ENCODE peak calls at places on chromosomes 16 and 17, in five cellular contexts. V is ovary, O is uterus, H is A549, R is IMR-90. Q is an unnamed sample.

GRCh38 chr17:35630530-35631148 is 43.5 kb downstream of the AP2B1 start:
- DNase-seq in V (no peak), O (no peak), H (no peak), R (peak; percentile 80), Q (no peak)

GRCh38 chr17:37458805-37459204 is 30.9 kb upstream of the DUSP14 start:
- DNase-seq in V (no peak), O (no peak), H (no peak), R (peak; percentile 84), Q (no peak)

GRCh38 chr17:343211-343610 is 9.4 kb downstream of the RPH3AL start:
- DNase-seq in V (no peak), O (no peak), H (no peak), R (no peak), Q (no peak)

GRCh38 chr17:78366109-78366848 is 6.4 kb upstream of the SOCS3 start:
- DNase-seq in V (peak; percentile 57), O (no peak), H (no peak), R (no peak), Q (no peak)

GRCh38 chr17:80456465-80457235 is 19.8 kb downstream of the NPTX1 start:
- DNase-seq in V (peak; percentile 61), O (peak; percentile 73), H (no peak), R (no peak), Q (peak; percentile 89)

GRCh38 chr17:80427366-80428282 is 12.7 kb downstream of the ENDOV start:
- DNase-seq in V (no peak), O (peak; percentile 14), H (no peak), R (no peak), Q (no peak)

GRCh38 chr17:42387663-42388380 is 420 bp downstream of the STAT3 start:
- DNase-seq in V (peak; percentile 56), O (peak; percentile 49), H (no peak), R (no peak), Q (peak; percentile 70)

GRCh38 chr17:81731271-81731670 is 19.2 kb downstream of the SLC25A10 start:
- DNase-seq in V (no peak), O (no peak), H (no peak), R (peak; percentile 49), Q (no peak)

GRCh38 chr17:10295728-10296343 is 77.0 kb downstream of the MYH13 start:
- DNase-seq in V (peak; percentile 26), O (peak; percentile 68), H (peak; percentile 69), R (peak; percentile 33), Q (no peak)

GRCh38 chr16:4415538-4416199 is 727 bp downstream of the CORO7 start:
- DNase-seq in V (no peak), O (no peak), H (peak; percentile 54), R (no peak), Q (no peak)

GRCh38 chr17:77391668-77392375 is 251.1 kb downstream of the SEC14L1 start:
- DNase-seq in V (no peak), O (peak; percentile 73), H (peak; percentile 54), R (peak; percentile 99), Q (peak; percentile 48)

GRCh38 chr16:11799509-11800384 is 2.7 kb upstream of the ZC3H7A start:
- DNase-seq in V (no peak), O (no peak), H (no peak), R (no peak), Q (no peak)

GRCh38 chr17:74814453-74814852 is 38.3 kb upstream of the NAT9 start:
- DNase-seq in V (no peak), O (no peak), H (no peak), R (no peak), Q (no peak)

GRCh38 chr17:49360796-49361128 is 1.3 kb downstream of the ZNF652 start:
- DNase-seq in V (no peak), O (no peak), H (peak; percentile 60), R (peak; percentile 21), Q (no peak)

GRCh38 chr16:3058173-3059030 is 7.0 kb upstream of the IL32 start:
- DNase-seq in V (peak; percentile 55), O (no peak), H (no peak), R (no peak), Q (no peak)

GRCh38 chr16:89971495-89972243 is 23.1 kb downstream of the DEF8 start:
- DNase-seq in V (no peak), O (no peak), H (no peak), R (no peak), Q (peak; percentile 27)

GRCh38 chr17:36183811-36184765 is 7.7 kb upstream of the TBC1D3B start:
- DNase-seq in V (no peak), O (no peak), H (no peak), R (no peak), Q (no peak)

GRCh38 chr16:57145964-57146647 is 39.7 kb downstream of the PSME3IP1 start:
- DNase-seq in V (no peak), O (no peak), H (no peak), R (no peak), Q (no peak)

GRCh38 chr16:57148481-57148880 is 37.4 kb downstream of the PSME3IP1 start:
- DNase-seq in V (no peak), O (no peak), H (no peak), R (no peak), Q (no peak)

GRCh38 chr16:57149391-57149790 is 36.4 kb downstream of the PSME3IP1 start:
- DNase-seq in V (no peak), O (no peak), H (no peak), R (no peak), Q (no peak)

GRCh38 chr16:57146735-57147134 is 39.1 kb downstream of the PSME3IP1 start:
- DNase-seq in V (no peak), O (no peak), H (peak; percentile 62), R (no peak), Q (no peak)

GRCh38 chr16:57147381-57148191 is 38.3 kb downstream of the PSME3IP1 start:
- DNase-seq in V (no peak), O (no peak), H (no peak), R (peak; percentile 46), Q (no peak)
- TF ChIP-seq POLR2A in V (no peak), O (no peak), H (no peak), R (no peak), Q (no peak)

DNA sequence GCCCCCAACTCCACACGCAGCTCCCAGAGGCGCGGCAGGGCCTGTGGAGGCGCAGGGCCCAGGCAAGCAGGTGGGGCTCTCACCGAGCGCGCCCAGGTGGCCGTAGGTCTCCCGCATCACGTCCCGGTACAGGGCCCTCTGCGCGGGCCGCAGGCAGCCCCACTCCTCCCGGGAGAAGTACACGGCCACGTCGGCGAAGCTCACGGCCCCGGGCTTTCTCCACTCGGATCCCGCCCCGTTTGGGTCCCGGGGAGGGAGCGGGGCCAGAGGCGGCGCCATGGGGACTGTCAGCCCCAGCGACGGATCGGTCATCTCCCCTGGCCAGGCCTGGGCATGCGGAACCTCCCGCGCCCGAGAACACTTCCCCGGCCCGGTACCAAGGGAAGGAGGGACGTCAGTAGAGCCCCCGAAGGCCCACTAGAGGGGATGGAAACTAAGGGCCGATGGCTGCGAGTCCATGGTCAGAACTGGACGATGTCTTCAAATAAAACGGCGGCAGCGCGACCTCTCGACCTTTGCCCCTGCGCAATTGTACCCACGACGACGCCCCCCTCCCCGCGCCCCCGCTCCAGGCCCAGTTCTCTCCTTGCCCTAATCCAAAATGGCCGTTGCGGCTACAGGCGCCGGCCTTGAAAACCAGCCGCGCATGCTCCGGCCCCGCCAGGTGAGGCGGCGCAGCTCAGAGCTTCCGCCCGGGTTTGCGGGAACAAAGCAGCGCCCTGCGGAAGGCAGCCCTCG is at the start of gene ZNF747:
- DNase-seq in V (peak; percentile 94), O (peak; percentile 93), H (peak; percentile 77), R (peak; percentile 75), Q (peak; percentile 93)
- TF ChIP-seq POLR2A in V (peak; percentile 31), O (peak; percentile 59), H (peak; percentile 72), R (no peak), Q (peak; percentile 71)

GRCh38 chr16:62913924-62914323 is 877.7 kb upstream of the CDH8 start:
- DNase-seq in V (no peak), O (no peak), H (no peak), R (no peak), Q (no peak)
- TF ChIP-seq POLR2A in V (no peak), O (no peak), H (no peak), R (no peak), Q (no peak)

GRCh38 chr16:29837833-29838232 is 17.6 kb downstream of the MVP start:
- DNase-seq in V (no peak), O (no peak), H (no peak), R (peak; percentile 67), Q (no peak)

GRCh38 chr16:29834079-29834478 is 13.8 kb downstream of the MVP start:
- DNase-seq in V (no peak), O (no peak), H (no peak), R (no peak), Q (no peak)

GRCh38 chr16:29839822-29840221 is 19.6 kb downstream of the MVP start:
- DNase-seq in V (peak; percentile 72), O (no peak), H (no peak), R (no peak), Q (no peak)

GRCh38 chr16:29835926-29836325 is 15.7 kb downstream of the MVP start:
- DNase-seq in V (no peak), O (no peak), H (no peak), R (no peak), Q (no peak)

DNA sequence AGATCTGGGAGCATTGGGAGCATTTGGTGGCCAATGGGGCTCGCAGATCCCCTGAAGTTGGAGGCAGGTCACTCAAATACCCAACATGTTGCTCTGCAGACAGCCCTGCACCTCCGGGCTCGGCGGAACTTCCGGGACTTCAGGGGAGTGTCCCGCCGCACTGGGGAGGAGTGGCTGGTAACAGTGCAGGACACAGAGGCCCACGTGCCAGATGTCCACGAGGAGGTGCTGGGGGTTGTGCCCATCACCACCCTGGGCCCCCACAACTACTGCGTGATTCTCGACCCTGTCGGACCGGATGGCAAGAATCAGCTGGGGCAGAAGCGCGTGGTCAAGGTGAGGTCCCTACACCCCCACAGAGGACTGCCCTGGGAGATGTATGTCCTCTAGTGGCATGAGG is 16.4 kb downstream of the MVP start:
- DNase-seq in V (no peak), O (no peak), H (no peak), R (no peak), Q (no peak)
- TF ChIP-seq POLR2A in V (no peak), O (no peak), H (no peak), R (no peak), Q (no peak)

DNA sequence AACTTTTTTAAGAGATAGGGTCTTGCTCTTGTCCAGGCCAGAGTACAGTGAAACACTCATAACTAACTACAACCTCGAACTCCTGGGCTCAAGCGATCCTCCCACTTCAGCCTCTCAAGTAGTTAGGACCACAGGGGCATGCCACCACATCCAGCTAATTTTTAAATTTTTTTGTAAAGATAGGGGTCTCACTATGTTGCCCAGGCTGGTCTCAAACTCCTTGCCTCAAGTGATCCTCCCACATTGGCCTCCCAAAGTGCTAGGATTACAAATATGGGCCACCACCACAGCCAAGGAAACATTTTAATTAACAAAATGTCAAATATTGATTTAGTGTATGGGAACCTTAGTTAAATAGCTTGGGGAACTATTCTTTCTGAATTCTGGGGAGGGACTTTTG is 2.8 kb upstream of the DYNC1LI2 start:
- DNase-seq in V (no peak), O (no peak), H (no peak), R (no peak), Q (no peak)
- TF ChIP-seq POLR2A in V (no peak), O (no peak), H (no peak), R (no peak), Q (no peak)